ENCODE peak calls at places on chromosomes 6 and 20, in ten cellular contexts. D is cardiac fibroblast, X is testis, W is PC-9, F is psoas muscle, J is fibroblast of lung, P is astrocyte of the spinal cord, M is esophagus squamous epithelium, I is kidney epithelial cell, Z is cardiac muscle cell. B is an unnamed sample.

GRCh38 chr6:44228836-44229235 is 5.4 kb downstream of the SLC29A1 start:
- DNase-seq in D (no peak), X (no peak), W (no peak), F (no peak), J (no peak), P (no peak), M (no peak), I (no peak), Z (no peak), B (no peak)

GRCh38 chr20:584375-585301 is 25.5 kb downstream of the TCF15 start:
- DNase-seq in D (no peak), X (no peak), W (no peak), F (no peak), J (no peak), P (no peak), M (no peak), I (no peak), Z (no peak), B (peak)

GRCh38 chr6:130409394-130410095 is 43.7 kb downstream of the TMEM200A start:
- DNase-seq in D (peak), X (no peak), W (no peak), F (no peak), J (peak), P (no peak), M (no peak), I (no peak), Z (peak), B (peak)

GRCh38 chr20:57156050-57156770 is 110.2 kb downstream of the BMP7 start:
- DNase-seq in D (no peak), X (no peak), W (no peak), F (no peak), J (no peak), P (no peak), M (no peak), I (no peak), Z (no peak), B (no peak)

GRCh38 chr6:63589955-63590411 is 17.7 kb downstream of the LOC128125822 start:
- DNase-seq in D (no peak), X (no peak), W (no peak), F (no peak), J (no peak), P (no peak), M (no peak), I (no peak), Z (no peak), B (no peak)

GRCh38 chr6:16684896-16685554 is 76.2 kb downstream of the ATXN1 start:
- DNase-seq in D (peak), X (no peak), W (no peak), F (no peak), J (no peak), P (peak), M (no peak), I (peak), Z (peak), B (peak)

GRCh38 chr6:71410164-71410566 is 121.6 kb downstream of the OGFRL1 start:
- DNase-seq in D (no peak), X (no peak), W (no peak), F (no peak), J (no peak), P (no peak), M (no peak), I (peak), Z (no peak), B (no peak)

GRCh38 chr20:37475258-37475657 is 45.8 kb upstream of the NNAT start:
- DNase-seq in D (no peak), X (no peak), W (no peak), F (no peak), J (no peak), P (no peak), M (no peak), I (no peak), Z (no peak), B (no peak)

GRCh38 chr6:6969761-6970223 is 138.0 kb upstream of the RREB1 start:
- DNase-seq in D (no peak), X (no peak), W (peak), F (no peak), J (no peak), P (no peak), M (no peak), I (peak), Z (no peak), B (no peak)

GRCh38 chr6:12269100-12269499 is 21.1 kb upstream of the EDN1 start:
- DNase-seq in D (no peak), X (no peak), W (no peak), F (no peak), J (no peak), P (no peak), M (no peak), I (no peak), Z (no peak), B (no peak)

GRCh38 chr6:108914235-108915022 is 66.2 kb downstream of the ARMC2 start:
- DNase-seq in D (peak), X (peak), W (no peak), F (no peak), J (peak), P (no peak), M (no peak), I (no peak), Z (peak), B (peak)

GRCh38 chr6:105949939-105950582 is 136.1 kb upstream of the PRDM1 start:
- DNase-seq in D (no peak), X (no peak), W (no peak), F (no peak), J (no peak), P (no peak), M (no peak), I (no peak), Z (no peak), B (peak)

GRCh38 chr6:17226766-17227338 is 54.3 kb upstream of the RBM24 start:
- DNase-seq in D (no peak), X (no peak), W (no peak), F (no peak), J (peak), P (no peak), M (no peak), I (no peak), Z (no peak), B (peak)

GRCh38 chr6:118739976-118740771 is 88.8 kb upstream of the CEP85L start:
- DNase-seq in D (peak), X (no peak), W (no peak), F (no peak), J (peak), P (peak), M (no peak), I (no peak), Z (peak), B (peak)

GRCh38 chr6:133380047-133380446 is 138.9 kb downstream of the EYA4 start:
- DNase-seq in D (no peak), X (no peak), W (no peak), F (no peak), J (no peak), P (no peak), M (no peak), I (no peak), Z (no peak), B (no peak)

GRCh38 chr6:52512199-52512598 is 64.7 kb downstream of the TRAM2 start:
- DNase-seq in D (peak), X (peak), W (peak), F (peak), J (peak), P (peak), M (no peak), I (peak), Z (peak), B (peak)

GRCh38 chr20:4873396-4873795 is 127.9 kb downstream of the SLC23A2 start:
- DNase-seq in D (no peak), X (no peak), W (no peak), F (no peak), J (no peak), P (no peak), M (no peak), I (no peak), Z (no peak), B (no peak)

GRCh38 chr6:170152989-170153388 is 137.9 kb downstream of the DLL1 start:
- DNase-seq in D (peak), X (no peak), W (peak), F (no peak), J (no peak), P (peak), M (no peak), I (peak), Z (peak), B (peak)

GRCh38 chr20:19750907-19751636 is 7.0 kb upstream of the RIN2 start:
- DNase-seq in D (no peak), X (no peak), W (no peak), F (no peak), J (no peak), P (no peak), M (no peak), I (no peak), Z (no peak), B (no peak)

GRCh38 chr20:54148947-54149764 is 24.6 kb downstream of the CYP24A1 start:
- DNase-seq in D (no peak), X (no peak), W (peak), F (no peak), J (no peak), P (no peak), M (no peak), I (no peak), Z (peak), B (no peak)

GRCh38 chr6:169839029-169839481 is 87.6 kb downstream of the ERMARD start:
- DNase-seq in D (no peak), X (peak), W (no peak), F (no peak), J (no peak), P (no peak), M (no peak), I (no peak), Z (no peak), B (no peak)

GRCh38 chr20:57395111-57395959 is 4.1 kb downstream of the RBM38 start:
- DNase-seq in D (peak), X (peak), W (peak), F (peak), J (peak), P (peak), M (no peak), I (peak), Z (peak), B (peak)

GRCh38 chr6:70547313-70547712 is 19.4 kb upstream of the SDHAF4 start:
- DNase-seq in D (peak), X (no peak), W (no peak), F (no peak), J (peak), P (peak), M (no peak), I (no peak), Z (peak), B (peak)

GRCh38 chr6:169109381-169109780 is 144.3 kb downstream of the THBS2 start:
- DNase-seq in D (no peak), X (no peak), W (no peak), F (no peak), J (no peak), P (no peak), M (no peak), I (no peak), Z (no peak), B (no peak)

DNA sequence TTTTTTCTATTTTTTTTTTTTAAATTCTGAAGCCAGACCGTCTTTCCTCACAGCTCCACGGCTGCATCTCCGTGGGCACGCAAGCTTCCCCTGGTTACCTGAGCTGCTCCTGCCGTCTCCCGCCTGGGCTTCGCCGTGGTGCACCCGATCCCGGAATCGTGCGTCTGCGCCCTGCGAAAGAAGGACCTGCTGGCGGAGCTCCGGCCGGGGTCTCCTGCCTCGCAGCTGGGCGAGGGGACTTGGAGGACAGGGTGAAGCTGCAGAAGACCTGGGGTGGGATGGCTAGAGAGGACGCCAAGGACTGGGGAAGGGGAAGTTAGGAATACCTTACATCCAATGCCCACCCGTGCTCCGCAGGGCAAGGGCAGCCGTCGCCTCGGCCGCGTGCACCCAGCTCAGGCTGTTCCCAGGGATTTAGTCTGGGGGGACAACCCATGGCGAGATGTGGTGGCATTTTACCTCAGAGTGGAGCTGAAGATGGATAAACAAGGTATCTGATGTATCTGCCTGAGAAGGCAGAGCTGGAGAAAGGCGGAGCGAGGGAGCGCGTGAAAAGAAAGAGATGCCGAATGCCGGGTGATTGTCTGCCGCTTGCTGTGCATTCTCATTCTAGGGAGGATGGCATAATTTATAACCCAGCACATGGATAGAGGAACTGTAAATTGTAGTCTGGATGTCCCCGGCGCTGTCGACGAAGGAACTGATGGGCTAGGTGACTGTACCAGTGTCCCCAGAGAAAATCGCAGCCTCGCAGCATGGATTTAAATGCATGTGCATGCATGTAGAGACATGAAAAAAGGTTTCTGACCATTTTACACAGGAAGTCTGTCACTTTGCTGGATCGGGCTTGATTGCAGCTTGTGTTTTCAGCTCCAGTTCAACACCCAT is 150.0 kb downstream of the PRL start:
- DNase-seq in D (peak), X (peak), W (no peak), F (no peak), J (no peak), P (no peak), M (no peak), I (no peak), Z (peak), B (no peak)
- H3K4me3 ChIP-seq in D (no peak), X (peak), W (no peak), F (peak), J (no peak), P (no peak), M (peak), I (peak), Z (no peak), B (no peak)

DNA sequence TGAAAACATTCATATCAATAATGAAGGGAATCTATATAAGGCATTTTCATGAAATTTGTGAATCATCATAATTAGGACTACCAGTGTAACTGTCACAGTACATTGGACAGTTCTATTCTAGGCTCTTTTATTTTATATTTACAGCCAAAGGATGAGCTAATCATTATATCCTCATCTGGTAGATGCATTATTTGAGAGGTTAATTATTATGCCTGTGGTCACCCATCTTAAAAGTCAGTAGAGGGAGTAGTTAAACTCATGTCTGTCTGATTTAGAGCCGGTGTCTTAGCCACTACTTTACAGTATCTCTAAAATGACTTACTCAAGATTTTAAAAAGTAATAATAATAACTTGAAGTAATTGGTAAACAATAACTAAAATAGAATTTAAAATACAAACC is 899.3 kb upstream of the MAP3K7 start:
- DNase-seq in D (no peak), X (no peak), W (no peak), F (no peak), J (no peak), P (no peak), M (no peak), I (peak), Z (no peak), B (no peak)
- TF ChIP-seq CTCF in D (no peak), X (no peak), W (no peak), F (no peak), J (no peak), P (no peak), M (no peak), I (no peak), Z (no peak), B (no peak)

GRCh38 chr6:42140756-42141602 is 1.4 kb downstream of the C6orf132 start:
- DNase-seq in D (no peak), X (no peak), W (no peak), F (peak), J (peak), P (no peak), M (no peak), I (no peak), Z (peak), B (peak)

GRCh38 chr6:42140051-42140450 is 2.4 kb downstream of the C6orf132 start:
- DNase-seq in D (no peak), X (no peak), W (peak), F (peak), J (peak), P (no peak), M (no peak), I (no peak), Z (peak), B (no peak)

GRCh38 chr6:42142118-42142835 is at the start of gene C6orf132:
- DNase-seq in D (no peak), X (no peak), W (peak), F (peak), J (peak), P (peak), M (no peak), I (no peak), Z (peak), B (peak)

GRCh38 chr6:42138630-42139619 is 3.5 kb downstream of the C6orf132 start:
- DNase-seq in D (no peak), X (no peak), W (no peak), F (no peak), J (peak), P (no peak), M (no peak), I (no peak), Z (peak), B (no peak)

DNA sequence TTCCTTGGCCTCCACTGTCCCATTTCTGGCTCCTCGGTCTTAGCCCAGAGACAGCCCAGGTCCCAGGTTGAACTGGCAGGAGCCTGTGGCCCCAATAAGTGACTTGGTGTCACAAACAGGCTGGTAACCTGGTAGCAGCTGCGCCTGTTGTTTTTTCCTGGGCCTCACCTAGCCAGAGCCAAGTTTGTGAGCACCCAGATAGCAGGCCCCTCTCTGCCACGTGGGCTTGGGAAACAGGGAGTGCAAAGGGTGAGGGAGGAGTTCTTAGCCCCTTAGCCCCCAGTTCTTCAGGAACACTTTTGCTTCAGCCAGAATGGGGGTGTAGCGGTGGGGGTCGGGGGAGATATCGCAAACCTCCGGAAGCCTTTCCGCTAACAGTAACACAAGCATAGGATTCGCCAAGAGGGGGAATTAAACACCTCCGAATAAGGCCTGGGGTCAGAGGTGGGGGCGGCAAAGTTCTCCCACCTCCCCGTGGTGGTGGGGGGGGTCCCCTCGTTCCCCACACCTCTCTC is 760 bp downstream of the C6orf132 start:
- DNase-seq in D (no peak), X (no peak), W (no peak), F (no peak), J (peak), P (no peak), M (no peak), I (no peak), Z (no peak), B (no peak)
- H3K4me3 ChIP-seq in D (peak), X (peak), W (peak), F (peak), J (peak), P (peak), M (peak), I (peak), Z (peak), B (peak)

GRCh38 chr20:63652192-63652980 is 838 bp downstream of the STMN3 start:
- DNase-seq in D (peak), X (no peak), W (no peak), F (peak), J (no peak), P (no peak), M (no peak), I (no peak), Z (peak), B (no peak)
- TF ChIP-seq CTCF in D (no peak), X (no peak), W (no peak), F (no peak), J (no peak), P (no peak), M (no peak), I (no peak), Z (no peak), B (no peak)

GRCh38 chr20:32763202-32763999 is 1.2 kb downstream of the DNMT3B start:
- DNase-seq in D (no peak), X (peak), W (peak), F (no peak), J (no peak), P (no peak), M (no peak), I (no peak), Z (no peak), B (no peak)

GRCh38 chr20:32764000-32764960 is 2.1 kb downstream of the DNMT3B start:
- DNase-seq in D (no peak), X (no peak), W (no peak), F (no peak), J (no peak), P (no peak), M (no peak), I (no peak), Z (no peak), B (no peak)

GRCh38 chr20:32761831-32762753 is at the start of gene DNMT3B:
- DNase-seq in D (peak), X (peak), W (peak), F (peak), J (peak), P (peak), M (no peak), I (no peak), Z (peak), B (peak)

GRCh38 chr20:32762754-32763201 is 593 bp downstream of the DNMT3B start:
- DNase-seq in D (no peak), X (no peak), W (no peak), F (no peak), J (no peak), P (no peak), M (no peak), I (no peak), Z (no peak), B (no peak)

GRCh38 chr20:32761417-32761830 is 761 bp upstream of the DNMT3B start:
- DNase-seq in D (no peak), X (no peak), W (no peak), F (no peak), J (no peak), P (no peak), M (no peak), I (no peak), Z (no peak), B (no peak)
- H3K4me3 ChIP-seq in D (peak), X (peak), W (peak), F (peak), J (no peak), P (peak), M (peak), I (no peak), Z (no peak), B (peak)

DNA sequence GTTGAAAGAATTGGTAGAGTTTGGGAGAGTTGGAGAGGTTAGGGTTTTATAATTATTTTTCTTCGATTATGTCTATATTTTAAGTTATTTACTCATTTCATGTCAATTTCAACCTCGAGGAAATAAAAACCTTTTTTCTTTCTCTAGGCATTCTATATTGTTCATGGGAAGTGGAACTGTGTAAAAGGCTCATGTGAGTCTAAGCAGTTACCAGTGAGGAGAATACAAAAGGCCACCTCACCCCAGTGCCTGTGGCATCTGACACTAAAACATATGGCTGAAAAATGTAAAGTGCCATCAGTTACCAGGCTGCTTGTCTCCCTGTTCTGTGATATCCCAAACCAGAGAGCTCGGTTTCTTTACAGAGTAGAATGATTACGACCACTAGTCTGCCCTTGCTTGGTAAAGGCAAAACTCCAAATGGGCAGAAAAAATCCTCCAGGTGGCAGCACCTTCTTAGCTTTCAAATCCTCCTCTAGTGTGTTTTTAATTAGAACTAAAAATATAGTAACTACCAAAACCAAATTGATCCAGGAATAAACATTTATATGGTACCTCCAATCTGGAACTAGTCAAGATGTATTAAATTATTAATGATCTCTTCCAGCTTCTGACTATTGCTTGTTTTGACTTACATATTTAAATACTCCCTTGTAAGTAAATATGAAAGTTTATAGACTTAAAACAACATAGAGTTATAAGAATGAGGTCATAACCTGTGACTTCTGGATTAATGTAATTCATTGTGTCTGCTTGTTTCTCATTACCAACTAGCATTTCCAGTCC is 122.6 kb upstream of the MCHR2 start:
- DNase-seq in D (peak), X (peak), W (peak), F (no peak), J (peak), P (peak), M (no peak), I (peak), Z (peak), B (peak)
- TF ChIP-seq CTCF in D (peak), X (peak), W (peak), F (peak), J (peak), P (peak), M (peak), I (peak), Z (peak), B (peak)

B was measured in choroid plexus epithelial cell.